ENCODE peak calls at places on chromosomes 4 and X, in eight cellular contexts. G is stimulated activated CD8-positive, alpha-beta memory T cell treated with anti-CD3 and anti-CD28 coated beads, Interleukin-4, amount 100 ng/mL, for 4 hours; A is hepatocyte; O is activated naive CD4-positive, alpha-beta T cell treated with anti-CD3 and anti-CD28 coated beads, Interleukin-2, amount 10 ng/mL, durations not matched to agents 7 days and 5 days; D is right lobe of liver; N is NCI-H146; I is psoas muscle; T is ACHN. P is an unnamed sample.

GRCh38 chr4:41640905-41641304 is 102.9 kb downstream of the LIMCH1 start:
- DNase-seq in D (no peak), I (no peak), G (no peak), N (no peak), A (no peak), O (no peak), T (no peak), P (no peak)

GRCh38 chr4:40948017-40948416 is 198.3 kb downstream of the NSUN7 start:
- DNase-seq in G (no peak), D (no peak), N (no peak), I (no peak), T (no peak), A (no peak), O (no peak), P (no peak)

GRCh38 chr4:152479428-152480026 is 56.4 kb downstream of the FBXW7 start:
- DNase-seq in G (no peak), I (no peak), T (no peak), N (no peak), O (no peak), D (no peak), A (no peak), P (no peak)

GRCh38 chr4:27057662-27058061 is 197.0 kb downstream of the STIM2 start:
- DNase-seq in I (no peak), O (no peak), D (no peak), A (no peak), T (no peak), G (no peak), N (no peak), P (peak; percentile 52)

GRCh38 chr4:113821851-113822250 is 60.3 kb upstream of the CAMK2D start:
- DNase-seq in O (no peak), G (no peak), A (no peak), T (no peak), I (no peak), D (no peak), N (no peak), P (peak; percentile 61)

GRCh38 chr4:21450331-21450730 is 498.2 kb downstream of the KCNIP4 start:
- DNase-seq in I (no peak), G (no peak), N (no peak), D (no peak), O (no peak), A (no peak), T (no peak), P (no peak)

GRCh38 chrX:130771230-130771629 is 131.8 kb downstream of the ENOX2 start:
- DNase-seq in D (no peak), I (no peak), T (no peak), N (no peak), A (no peak), O (no peak), G (no peak), P (peak; percentile 33)

GRCh38 chrX:116379854-116380253 is 56.6 kb upstream of the SLC6A14 start:
- DNase-seq in D (no peak), I (peak; percentile 32), T (no peak), N (no peak), O (no peak), A (no peak), G (no peak), P (no peak)